ENCODE peak calls at places on chromosomes 7 and 10, in seven cellular contexts. One of them, this sample, is unnamed.

GRCh38 chr7:113331155-113331898 is 213.0 kb upstream of the SMIM30 start:
- DNase-seq in EH: no peak
- DNase-seq in T-helper 9 cell: no peak
- DNase-seq in stimulated activated naive CD8-positive, alpha-beta T cell treated with anti-CD3 and anti-CD28 coated beads, Interleukin-15, amount 100 ng/mL, for 72 hours: no peak
- DNase-seq in RWPE1: no peak
- DNase-seq in uterus: no peak
- DNase-seq in naive thymus-derived CD8-positive, alpha-beta T cell: no peak
- DNase-seq in this sample: no peak

GRCh38 chr7:72015106-72015505 is 397.0 kb downstream of the CALN1 start:
- DNase-seq in RWPE1: no peak
- DNase-seq in T-helper 9 cell: no peak
- DNase-seq in naive thymus-derived CD8-positive, alpha-beta T cell: no peak
- DNase-seq in stimulated activated naive CD8-positive, alpha-beta T cell treated with anti-CD3 and anti-CD28 coated beads, Interleukin-15, amount 100 ng/mL, for 72 hours: no peak
- DNase-seq in EH: no peak
- DNase-seq in uterus: no peak
- DNase-seq in this sample: no peak

GRCh38 chr10:24463683-24464426 is 254.9 kb downstream of the KIAA1217 start:
- DNase-seq in EH: peak; percentile 93
- DNase-seq in uterus: peak; percentile 46
- DNase-seq in T-helper 9 cell: no peak
- DNase-seq in stimulated activated naive CD8-positive, alpha-beta T cell treated with anti-CD3 and anti-CD28 coated beads, Interleukin-15, amount 100 ng/mL, for 72 hours: peak; percentile 59
- DNase-seq in naive thymus-derived CD8-positive, alpha-beta T cell: no peak
- DNase-seq in RWPE1: peak; percentile 90
- DNase-seq in this sample: no peak

GRCh38 chr7:106635411-106635810 is 25.5 kb downstream of the CCDC71L start:
- DNase-seq in stimulated activated naive CD8-positive, alpha-beta T cell treated with anti-CD3 and anti-CD28 coated beads, Interleukin-15, amount 100 ng/mL, for 72 hours: no peak
- DNase-seq in uterus: no peak
- DNase-seq in T-helper 9 cell: no peak
- DNase-seq in RWPE1: no peak
- DNase-seq in naive thymus-derived CD8-positive, alpha-beta T cell: no peak
- DNase-seq in EH: no peak
- DNase-seq in this sample: no peak

GRCh38 chr10:125161570-125162139 is 1.3 kb upstream of the CTBP2 start:
- DNase-seq in T-helper 9 cell: no peak
- DNase-seq in stimulated activated naive CD8-positive, alpha-beta T cell treated with anti-CD3 and anti-CD28 coated beads, Interleukin-15, amount 100 ng/mL, for 72 hours: peak; percentile 31
- DNase-seq in RWPE1: no peak
- DNase-seq in EH: no peak
- DNase-seq in naive thymus-derived CD8-positive, alpha-beta T cell: no peak
- DNase-seq in uterus: peak; percentile 48
- DNase-seq in this sample: no peak

GRCh38 chr10:58512470-58513188 is at the start of gene BICC1:
- DNase-seq in RWPE1: peak; percentile 25
- DNase-seq in EH: peak; percentile 67
- DNase-seq in stimulated activated naive CD8-positive, alpha-beta T cell treated with anti-CD3 and anti-CD28 coated beads, Interleukin-15, amount 100 ng/mL, for 72 hours: no peak
- DNase-seq in T-helper 9 cell: no peak
- DNase-seq in naive thymus-derived CD8-positive, alpha-beta T cell: no peak
- DNase-seq in uterus: peak; percentile 66
- DNase-seq in this sample: no peak

GRCh38 chr7:131674131-131674530 is 117.7 kb upstream of the PODXL start:
- DNase-seq in RWPE1: no peak
- DNase-seq in stimulated activated naive CD8-positive, alpha-beta T cell treated with anti-CD3 and anti-CD28 coated beads, Interleukin-15, amount 100 ng/mL, for 72 hours: no peak
- DNase-seq in EH: no peak
- DNase-seq in T-helper 9 cell: no peak
- DNase-seq in naive thymus-derived CD8-positive, alpha-beta T cell: no peak
- DNase-seq in uterus: no peak
- DNase-seq in this sample: no peak

GRCh38 chr10:12795723-12796122 is 205.8 kb downstream of the CCDC3 start:
- DNase-seq in stimulated activated naive CD8-positive, alpha-beta T cell treated with anti-CD3 and anti-CD28 coated beads, Interleukin-15, amount 100 ng/mL, for 72 hours: no peak
- DNase-seq in RWPE1: no peak
- DNase-seq in EH: no peak
- DNase-seq in T-helper 9 cell: no peak
- DNase-seq in naive thymus-derived CD8-positive, alpha-beta T cell: no peak
- DNase-seq in uterus: peak; percentile 41
- DNase-seq in this sample: no peak

GRCh38 chr7:119996634-119997033 is 276.3 kb upstream of the KCND2 start:
- DNase-seq in stimulated activated naive CD8-positive, alpha-beta T cell treated with anti-CD3 and anti-CD28 coated beads, Interleukin-15, amount 100 ng/mL, for 72 hours: no peak
- DNase-seq in uterus: no peak
- DNase-seq in naive thymus-derived CD8-positive, alpha-beta T cell: no peak
- DNase-seq in RWPE1: no peak
- DNase-seq in T-helper 9 cell: no peak
- DNase-seq in EH: no peak
- DNase-seq in this sample: no peak

GRCh38 chr7:96833701-96834453 is 124.2 kb upstream of the SEM1 start:
- DNase-seq in EH: no peak
- DNase-seq in uterus: no peak
- DNase-seq in stimulated activated naive CD8-positive, alpha-beta T cell treated with anti-CD3 and anti-CD28 coated beads, Interleukin-15, amount 100 ng/mL, for 72 hours: no peak
- DNase-seq in naive thymus-derived CD8-positive, alpha-beta T cell: no peak
- DNase-seq in T-helper 9 cell: no peak
- DNase-seq in RWPE1: no peak
- DNase-seq in this sample: no peak

GRCh38 chr10:33139191-33139646 is 181.2 kb upstream of the ITGB1 start:
- DNase-seq in RWPE1: no peak
- DNase-seq in stimulated activated naive CD8-positive, alpha-beta T cell treated with anti-CD3 and anti-CD28 coated beads, Interleukin-15, amount 100 ng/mL, for 72 hours: peak; percentile 83
- DNase-seq in uterus: no peak
- DNase-seq in naive thymus-derived CD8-positive, alpha-beta T cell: peak; percentile 75
- DNase-seq in T-helper 9 cell: peak; percentile 64
- DNase-seq in EH: no peak
- DNase-seq in this sample: no peak

GRCh38 chr10:43350686-43351085 is 20.8 kb upstream of the FXYD4 start:
- DNase-seq in T-helper 9 cell: no peak
- DNase-seq in uterus: no peak
- DNase-seq in naive thymus-derived CD8-positive, alpha-beta T cell: no peak
- DNase-seq in EH: no peak
- DNase-seq in stimulated activated naive CD8-positive, alpha-beta T cell treated with anti-CD3 and anti-CD28 coated beads, Interleukin-15, amount 100 ng/mL, for 72 hours: no peak
- DNase-seq in RWPE1: no peak
- DNase-seq in this sample: no peak

GRCh38 chr10:73228247-73228646 is 18.8 kb downstream of the DNAJC9 start:
- DNase-seq in RWPE1: no peak
- DNase-seq in naive thymus-derived CD8-positive, alpha-beta T cell: no peak
- DNase-seq in stimulated activated naive CD8-positive, alpha-beta T cell treated with anti-CD3 and anti-CD28 coated beads, Interleukin-15, amount 100 ng/mL, for 72 hours: no peak
- DNase-seq in EH: no peak
- DNase-seq in uterus: no peak
- DNase-seq in T-helper 9 cell: no peak
- DNase-seq in this sample: no peak

GRCh38 chr10:130455791-130456190 is 319.6 kb downstream of the GLRX3 start:
- DNase-seq in stimulated activated naive CD8-positive, alpha-beta T cell treated with anti-CD3 and anti-CD28 coated beads, Interleukin-15, amount 100 ng/mL, for 72 hours: no peak
- DNase-seq in RWPE1: no peak
- DNase-seq in EH: no peak
- DNase-seq in T-helper 9 cell: no peak
- DNase-seq in naive thymus-derived CD8-positive, alpha-beta T cell: no peak
- DNase-seq in uterus: no peak
- DNase-seq in this sample: no peak

GRCh38 chr7:107501593-107501992 is 31.7 kb downstream of the GPR22 start:
- DNase-seq in EH: peak; percentile 65
- DNase-seq in uterus: no peak
- DNase-seq in T-helper 9 cell: no peak
- DNase-seq in naive thymus-derived CD8-positive, alpha-beta T cell: no peak
- DNase-seq in RWPE1: peak; percentile 8
- DNase-seq in stimulated activated naive CD8-positive, alpha-beta T cell treated with anti-CD3 and anti-CD28 coated beads, Interleukin-15, amount 100 ng/mL, for 72 hours: peak; percentile 20
- DNase-seq in this sample: no peak

GRCh38 chr7:157140118-157140905 is 1.6 kb downstream of the UBE3C start:
- DNase-seq in naive thymus-derived CD8-positive, alpha-beta T cell: no peak
- DNase-seq in EH: no peak
- DNase-seq in uterus: no peak
- DNase-seq in RWPE1: no peak
- DNase-seq in T-helper 9 cell: no peak
- DNase-seq in stimulated activated naive CD8-positive, alpha-beta T cell treated with anti-CD3 and anti-CD28 coated beads, Interleukin-15, amount 100 ng/mL, for 72 hours: no peak
- DNase-seq in this sample: no peak

GRCh38 chr10:60719721-60720120 is 58.6 kb upstream of the CDK1 start:
- DNase-seq in T-helper 9 cell: no peak
- DNase-seq in naive thymus-derived CD8-positive, alpha-beta T cell: no peak
- DNase-seq in RWPE1: no peak
- DNase-seq in stimulated activated naive CD8-positive, alpha-beta T cell treated with anti-CD3 and anti-CD28 coated beads, Interleukin-15, amount 100 ng/mL, for 72 hours: no peak
- DNase-seq in uterus: no peak
- DNase-seq in EH: no peak
- DNase-seq in this sample: no peak

GRCh38 chr7:99648843-99649242 is 31.0 kb downstream of the CYP3A5 start:
- DNase-seq in EH: no peak
- DNase-seq in uterus: no peak
- DNase-seq in naive thymus-derived CD8-positive, alpha-beta T cell: no peak
- DNase-seq in stimulated activated naive CD8-positive, alpha-beta T cell treated with anti-CD3 and anti-CD28 coated beads, Interleukin-15, amount 100 ng/mL, for 72 hours: no peak
- DNase-seq in T-helper 9 cell: no peak
- DNase-seq in RWPE1: no peak
- DNase-seq in this sample: no peak

GRCh38 chr7:42932861-42933591 is 850 bp downstream of the MRPL32 start:
- DNase-seq in RWPE1: peak; percentile 42
- DNase-seq in T-helper 9 cell: no peak
- DNase-seq in naive thymus-derived CD8-positive, alpha-beta T cell: no peak
- DNase-seq in uterus: no peak
- DNase-seq in stimulated activated naive CD8-positive, alpha-beta T cell treated with anti-CD3 and anti-CD28 coated beads, Interleukin-15, amount 100 ng/mL, for 72 hours: no peak
- DNase-seq in EH: peak; percentile 53
- DNase-seq in this sample: no peak

GRCh38 chr10:102604379-102604960 is 39.8 kb upstream of the TRIM8 start:
- DNase-seq in naive thymus-derived CD8-positive, alpha-beta T cell: no peak
- DNase-seq in EH: peak; percentile 90
- DNase-seq in uterus: no peak
- DNase-seq in stimulated activated naive CD8-positive, alpha-beta T cell treated with anti-CD3 and anti-CD28 coated beads, Interleukin-15, amount 100 ng/mL, for 72 hours: no peak
- DNase-seq in T-helper 9 cell: no peak
- DNase-seq in RWPE1: peak; percentile 97
- DNase-seq in this sample: no peak

GRCh38 chr10:79022565-79023488 is 45.9 kb upstream of the ZMIZ1 start:
- DNase-seq in RWPE1: peak; percentile 58
- DNase-seq in EH: peak; percentile 7
- DNase-seq in stimulated activated naive CD8-positive, alpha-beta T cell treated with anti-CD3 and anti-CD28 coated beads, Interleukin-15, amount 100 ng/mL, for 72 hours: no peak
- DNase-seq in uterus: no peak
- DNase-seq in T-helper 9 cell: no peak
- DNase-seq in naive thymus-derived CD8-positive, alpha-beta T cell: no peak
- DNase-seq in this sample: no peak

GRCh38 chr10:14173706-14174594 is 156.8 kb downstream of the FRMD4A start:
- DNase-seq in RWPE1: no peak
- DNase-seq in T-helper 9 cell: no peak
- DNase-seq in stimulated activated naive CD8-positive, alpha-beta T cell treated with anti-CD3 and anti-CD28 coated beads, Interleukin-15, amount 100 ng/mL, for 72 hours: no peak
- DNase-seq in EH: peak; percentile 51
- DNase-seq in uterus: no peak
- DNase-seq in naive thymus-derived CD8-positive, alpha-beta T cell: no peak
- DNase-seq in this sample: peak; percentile 17

GRCh38 chr7:2680792-2681490 is 7.1 kb upstream of the AMZ1 start:
- DNase-seq in naive thymus-derived CD8-positive, alpha-beta T cell: peak; percentile 14
- DNase-seq in RWPE1: peak; percentile 61
- DNase-seq in uterus: peak; percentile 78
- DNase-seq in T-helper 9 cell: peak; percentile 43
- DNase-seq in EH: peak; percentile 76
- DNase-seq in stimulated activated naive CD8-positive, alpha-beta T cell treated with anti-CD3 and anti-CD28 coated beads, Interleukin-15, amount 100 ng/mL, for 72 hours: peak; percentile 47
- DNase-seq in this sample: peak; percentile 82

GRCh38 chr10:12418000-12418399 is 68.7 kb downstream of the CAMK1D start:
- DNase-seq in RWPE1: no peak
- DNase-seq in EH: no peak
- DNase-seq in T-helper 9 cell: no peak
- DNase-seq in stimulated activated naive CD8-positive, alpha-beta T cell treated with anti-CD3 and anti-CD28 coated beads, Interleukin-15, amount 100 ng/mL, for 72 hours: no peak
- DNase-seq in uterus: peak; percentile 70
- DNase-seq in naive thymus-derived CD8-positive, alpha-beta T cell: no peak
- DNase-seq in this sample: no peak

GRCh38 chr7:28588606-28589005 is 176.3 kb downstream of the CREB5 start:
- DNase-seq in EH: no peak
- DNase-seq in T-helper 9 cell: no peak
- DNase-seq in stimulated activated naive CD8-positive, alpha-beta T cell treated with anti-CD3 and anti-CD28 coated beads, Interleukin-15, amount 100 ng/mL, for 72 hours: no peak
- DNase-seq in uterus: no peak
- DNase-seq in RWPE1: no peak
- DNase-seq in naive thymus-derived CD8-positive, alpha-beta T cell: no peak
- DNase-seq in this sample: no peak

GRCh38 chr10:29559996-29560395 is 74.8 kb downstream of the SVIL start:
- DNase-seq in stimulated activated naive CD8-positive, alpha-beta T cell treated with anti-CD3 and anti-CD28 coated beads, Interleukin-15, amount 100 ng/mL, for 72 hours: no peak
- DNase-seq in naive thymus-derived CD8-positive, alpha-beta T cell: no peak
- DNase-seq in EH: peak; percentile 16
- DNase-seq in uterus: no peak
- DNase-seq in RWPE1: no peak
- DNase-seq in T-helper 9 cell: no peak
- DNase-seq in this sample: no peak

GRCh38 chr10:116926426-116926825 is 77.1 kb downstream of the ENO4 start:
- DNase-seq in uterus: no peak
- DNase-seq in RWPE1: no peak
- DNase-seq in EH: no peak
- DNase-seq in T-helper 9 cell: no peak
- DNase-seq in stimulated activated naive CD8-positive, alpha-beta T cell treated with anti-CD3 and anti-CD28 coated beads, Interleukin-15, amount 100 ng/mL, for 72 hours: no peak
- DNase-seq in naive thymus-derived CD8-positive, alpha-beta T cell: no peak
- DNase-seq in this sample: no peak

GRCh38 chr10:117000580-117000979 is 4.4 kb downstream of the SHTN1 start:
- DNase-seq in uterus: no peak
- DNase-seq in naive thymus-derived CD8-positive, alpha-beta T cell: no peak
- DNase-seq in T-helper 9 cell: no peak
- DNase-seq in RWPE1: no peak
- DNase-seq in stimulated activated naive CD8-positive, alpha-beta T cell treated with anti-CD3 and anti-CD28 coated beads, Interleukin-15, amount 100 ng/mL, for 72 hours: no peak
- DNase-seq in EH: no peak
- DNase-seq in this sample: no peak

GRCh38 chr10:17092216-17092944 is 37.2 kb downstream of the CUBN start:
- DNase-seq in RWPE1: no peak
- DNase-seq in uterus: no peak
- DNase-seq in stimulated activated naive CD8-positive, alpha-beta T cell treated with anti-CD3 and anti-CD28 coated beads, Interleukin-15, amount 100 ng/mL, for 72 hours: no peak
- DNase-seq in T-helper 9 cell: no peak
- DNase-seq in EH: no peak
- DNase-seq in naive thymus-derived CD8-positive, alpha-beta T cell: no peak
- DNase-seq in this sample: no peak

GRCh38 chr10:52232561-52233350 is 81.3 kb upstream of the DKK1 start:
- DNase-seq in EH: no peak
- DNase-seq in naive thymus-derived CD8-positive, alpha-beta T cell: no peak
- DNase-seq in RWPE1: no peak
- DNase-seq in stimulated activated naive CD8-positive, alpha-beta T cell treated with anti-CD3 and anti-CD28 coated beads, Interleukin-15, amount 100 ng/mL, for 72 hours: no peak
- DNase-seq in T-helper 9 cell: no peak
- DNase-seq in uterus: no peak
- DNase-seq in this sample: no peak

GRCh38 chr7:2172311-2173183 is 60.2 kb downstream of the MAD1L1 start:
- DNase-seq in stimulated activated naive CD8-positive, alpha-beta T cell treated with anti-CD3 and anti-CD28 coated beads, Interleukin-15, amount 100 ng/mL, for 72 hours: no peak
- DNase-seq in EH: peak; percentile 95
- DNase-seq in T-helper 9 cell: no peak
- DNase-seq in RWPE1: peak; percentile 77
- DNase-seq in naive thymus-derived CD8-positive, alpha-beta T cell: no peak
- DNase-seq in uterus: no peak
- DNase-seq in this sample: no peak

GRCh38 chr10:131997366-131998049 is 15.8 kb upstream of the BNIP3 start:
- DNase-seq in RWPE1: peak; percentile 57
- DNase-seq in T-helper 9 cell: no peak
- DNase-seq in EH: peak; percentile 91
- DNase-seq in uterus: peak; percentile 73
- DNase-seq in naive thymus-derived CD8-positive, alpha-beta T cell: no peak
- DNase-seq in stimulated activated naive CD8-positive, alpha-beta T cell treated with anti-CD3 and anti-CD28 coated beads, Interleukin-15, amount 100 ng/mL, for 72 hours: no peak
- DNase-seq in this sample: no peak

GRCh38 chr7:103704701-103705100 is 258.7 kb upstream of the SLC26A5 start:
- DNase-seq in naive thymus-derived CD8-positive, alpha-beta T cell: no peak
- DNase-seq in uterus: no peak
- DNase-seq in RWPE1: no peak
- DNase-seq in stimulated activated naive CD8-positive, alpha-beta T cell treated with anti-CD3 and anti-CD28 coated beads, Interleukin-15, amount 100 ng/mL, for 72 hours: no peak
- DNase-seq in EH: no peak
- DNase-seq in T-helper 9 cell: no peak
- DNase-seq in this sample: no peak

GRCh38 chr7:1854521-1855395 is 184.7 kb downstream of the ELFN1 start:
- DNase-seq in naive thymus-derived CD8-positive, alpha-beta T cell: no peak
- DNase-seq in stimulated activated naive CD8-positive, alpha-beta T cell treated with anti-CD3 and anti-CD28 coated beads, Interleukin-15, amount 100 ng/mL, for 72 hours: no peak
- DNase-seq in T-helper 9 cell: peak; percentile 6
- DNase-seq in RWPE1: no peak
- DNase-seq in EH: no peak
- DNase-seq in uterus: no peak
- DNase-seq in this sample: no peak

GRCh38 chr7:103597606-103598005 is 151.6 kb upstream of the SLC26A5 start:
- DNase-seq in stimulated activated naive CD8-positive, alpha-beta T cell treated with anti-CD3 and anti-CD28 coated beads, Interleukin-15, amount 100 ng/mL, for 72 hours: no peak
- DNase-seq in uterus: no peak
- DNase-seq in naive thymus-derived CD8-positive, alpha-beta T cell: no peak
- DNase-seq in RWPE1: no peak
- DNase-seq in EH: no peak
- DNase-seq in T-helper 9 cell: no peak
- DNase-seq in this sample: no peak

GRCh38 chr7:71308105-71308504 is 176.2 kb downstream of the GALNT17 start:
- DNase-seq in T-helper 9 cell: no peak
- DNase-seq in EH: no peak
- DNase-seq in uterus: peak; percentile 63
- DNase-seq in naive thymus-derived CD8-positive, alpha-beta T cell: no peak
- DNase-seq in RWPE1: no peak
- DNase-seq in stimulated activated naive CD8-positive, alpha-beta T cell treated with anti-CD3 and anti-CD28 coated beads, Interleukin-15, amount 100 ng/mL, for 72 hours: no peak
- DNase-seq in this sample: no peak

GRCh38 chr7:42020067-42020466 is 216.9 kb downstream of the GLI3 start:
- DNase-seq in naive thymus-derived CD8-positive, alpha-beta T cell: no peak
- DNase-seq in stimulated activated naive CD8-positive, alpha-beta T cell treated with anti-CD3 and anti-CD28 coated beads, Interleukin-15, amount 100 ng/mL, for 72 hours: no peak
- DNase-seq in RWPE1: no peak
- DNase-seq in T-helper 9 cell: no peak
- DNase-seq in uterus: no peak
- DNase-seq in EH: no peak
- DNase-seq in this sample: no peak

GRCh38 chr10:99396471-99396870 is 34.0 kb downstream of the GOT1 start:
- DNase-seq in RWPE1: peak; percentile 17
- DNase-seq in stimulated activated naive CD8-positive, alpha-beta T cell treated with anti-CD3 and anti-CD28 coated beads, Interleukin-15, amount 100 ng/mL, for 72 hours: no peak
- DNase-seq in naive thymus-derived CD8-positive, alpha-beta T cell: no peak
- DNase-seq in uterus: no peak
- DNase-seq in EH: peak; percentile 69
- DNase-seq in T-helper 9 cell: no peak
- DNase-seq in this sample: no peak